ENCODE peak calls at places on chromosomes 16 and 17, in seven cellular contexts. One of them, this sample, is unnamed.

GRCh38 chr16:1564325-1564724 is 30.9 kb downstream of the TMEM204 start:
- DNase-seq in K562: peak; percentile 51
- DNase-seq in breast epithelium: no peak
- DNase-seq in GM12891: no peak
- DNase-seq in vagina: no peak
- DNase-seq in heart left ventricle: no peak
- DNase-seq in gastrocnemius medialis: no peak
- DNase-seq in this sample: no peak

GRCh38 chr16:85910854-85911247 is 11.9 kb downstream of the IRF8 start:
- DNase-seq in K562: no peak
- DNase-seq in breast epithelium: no peak
- DNase-seq in GM12891: no peak
- DNase-seq in vagina: no peak
- DNase-seq in heart left ventricle: no peak
- DNase-seq in gastrocnemius medialis: no peak
- DNase-seq in this sample: no peak

GRCh38 chr17:19265755-19266154 is 28.6 kb downstream of the EPN2 start:
- DNase-seq in K562: no peak
- DNase-seq in breast epithelium: no peak
- DNase-seq in GM12891: no peak
- DNase-seq in vagina: no peak
- DNase-seq in heart left ventricle: no peak
- DNase-seq in gastrocnemius medialis: peak; percentile 10
- DNase-seq in this sample: no peak

GRCh38 chr16:62022688-62023087 is 13.6 kb downstream of the CDH8 start:
- DNase-seq in K562: no peak
- DNase-seq in breast epithelium: no peak
- DNase-seq in GM12891: no peak
- DNase-seq in vagina: no peak
- DNase-seq in heart left ventricle: no peak
- DNase-seq in gastrocnemius medialis: no peak
- DNase-seq in this sample: no peak

GRCh38 chr17:1000597-1001490 is 3.9 kb downstream of the TIMM22 start:
- DNase-seq in K562: no peak
- DNase-seq in breast epithelium: no peak
- DNase-seq in GM12891: no peak
- DNase-seq in vagina: no peak
- DNase-seq in heart left ventricle: peak; percentile 43
- DNase-seq in gastrocnemius medialis: peak; percentile 72
- DNase-seq in this sample: no peak

GRCh38 chr17:64291268-64291851 is 28.3 kb upstream of the TEX2 start:
- DNase-seq in K562: peak; percentile 30
- DNase-seq in breast epithelium: no peak
- DNase-seq in GM12891: no peak
- DNase-seq in vagina: no peak
- DNase-seq in heart left ventricle: no peak
- DNase-seq in gastrocnemius medialis: no peak
- DNase-seq in this sample: peak; percentile 61

GRCh38 chr17:31593806-31594205 is 202.3 kb downstream of the RAB11FIP4 start:
- DNase-seq in K562: no peak
- DNase-seq in breast epithelium: no peak
- DNase-seq in GM12891: no peak
- DNase-seq in vagina: no peak
- DNase-seq in heart left ventricle: peak; percentile 56
- DNase-seq in gastrocnemius medialis: peak; percentile 76
- DNase-seq in this sample: no peak

GRCh38 chr16:2090819-2091721 is 43.3 kb downstream of the TSC2 start:
- DNase-seq in K562: peak; percentile 51
- DNase-seq in breast epithelium: peak; percentile 66
- DNase-seq in GM12891: no peak
- DNase-seq in vagina: no peak
- DNase-seq in heart left ventricle: peak; percentile 58
- DNase-seq in gastrocnemius medialis: peak; percentile 66
- DNase-seq in this sample: peak; percentile 68

GRCh38 chr17:58341861-58342475 is 10.0 kb downstream of the SUPT4H1 start:
- DNase-seq in K562: no peak
- DNase-seq in breast epithelium: no peak
- DNase-seq in GM12891: no peak
- DNase-seq in vagina: no peak
- DNase-seq in heart left ventricle: no peak
- DNase-seq in gastrocnemius medialis: no peak
- DNase-seq in this sample: no peak

GRCh38 chr16:27321013-27321960 is 7.5 kb downstream of the IL4R start:
- DNase-seq in K562: no peak
- DNase-seq in breast epithelium: no peak
- DNase-seq in GM12891: no peak
- DNase-seq in vagina: no peak
- DNase-seq in heart left ventricle: no peak
- DNase-seq in gastrocnemius medialis: no peak
- DNase-seq in this sample: no peak

GRCh38 chr17:9645858-9646555 is 690 bp downstream of the USP43 start:
- DNase-seq in K562: peak; percentile 21
- DNase-seq in breast epithelium: peak; percentile 66
- DNase-seq in GM12891: peak; percentile 42
- DNase-seq in vagina: no peak
- DNase-seq in heart left ventricle: no peak
- DNase-seq in gastrocnemius medialis: no peak
- DNase-seq in this sample: peak; percentile 47

GRCh38 chr17:2396568-2397246 is 4.2 kb downstream of the MNT start:
- DNase-seq in K562: peak; percentile 81
- DNase-seq in breast epithelium: peak; percentile 89
- DNase-seq in GM12891: no peak
- DNase-seq in vagina: peak; percentile 98
- DNase-seq in heart left ventricle: peak; percentile 96
- DNase-seq in gastrocnemius medialis: peak; percentile 86
- DNase-seq in this sample: peak; percentile 83

DNA sequence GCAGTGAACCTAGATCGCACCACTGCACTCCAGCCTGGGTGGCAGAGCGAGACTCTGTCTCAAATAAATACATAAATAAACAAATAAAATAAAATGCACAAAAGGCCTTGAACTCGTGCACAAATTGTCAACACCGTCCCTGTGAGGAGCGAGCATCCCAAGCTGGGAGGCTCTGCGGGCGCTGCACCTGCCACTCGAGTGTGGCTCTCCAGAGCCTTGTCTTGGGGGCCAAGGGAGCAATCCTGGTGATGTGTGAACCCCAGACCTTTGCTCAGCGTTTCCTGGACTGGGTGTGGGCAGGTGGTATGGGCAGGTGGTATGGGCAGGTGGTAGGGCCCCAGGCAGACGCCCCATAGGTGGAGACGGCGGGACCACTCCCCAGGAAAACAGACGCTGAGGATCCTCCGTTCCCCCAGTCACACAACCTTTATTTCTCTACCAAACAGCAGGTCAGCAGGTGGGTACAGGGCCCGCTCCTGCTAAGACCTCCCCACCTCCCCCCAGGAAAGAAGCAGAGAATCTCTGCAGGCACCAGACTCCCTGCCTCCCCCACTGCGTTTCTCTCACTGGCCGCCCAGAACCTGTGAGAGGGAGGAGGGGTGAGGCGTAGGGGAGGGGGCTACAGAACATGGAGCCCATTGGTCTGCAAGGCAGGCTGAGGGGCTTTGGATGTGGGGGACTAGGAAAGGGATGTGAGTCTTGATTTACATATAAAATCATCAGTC is 7.4 kb upstream of the P2RX1 start:
- DNase-seq in K562: no peak
- DNase-seq in breast epithelium: no peak
- DNase-seq in GM12891: no peak
- DNase-seq in vagina: no peak
- DNase-seq in heart left ventricle: no peak
- DNase-seq in gastrocnemius medialis: no peak
- DNase-seq in this sample: no peak
- TF ChIP-seq POLR2A in K562: no peak
- TF ChIP-seq POLR2A in breast epithelium: no peak
- TF ChIP-seq POLR2A in GM12891: no peak
- TF ChIP-seq POLR2A in vagina: no peak
- TF ChIP-seq POLR2A in heart left ventricle: no peak
- TF ChIP-seq POLR2A in gastrocnemius medialis: no peak
- TF ChIP-seq POLR2A in this sample: no peak

DNA sequence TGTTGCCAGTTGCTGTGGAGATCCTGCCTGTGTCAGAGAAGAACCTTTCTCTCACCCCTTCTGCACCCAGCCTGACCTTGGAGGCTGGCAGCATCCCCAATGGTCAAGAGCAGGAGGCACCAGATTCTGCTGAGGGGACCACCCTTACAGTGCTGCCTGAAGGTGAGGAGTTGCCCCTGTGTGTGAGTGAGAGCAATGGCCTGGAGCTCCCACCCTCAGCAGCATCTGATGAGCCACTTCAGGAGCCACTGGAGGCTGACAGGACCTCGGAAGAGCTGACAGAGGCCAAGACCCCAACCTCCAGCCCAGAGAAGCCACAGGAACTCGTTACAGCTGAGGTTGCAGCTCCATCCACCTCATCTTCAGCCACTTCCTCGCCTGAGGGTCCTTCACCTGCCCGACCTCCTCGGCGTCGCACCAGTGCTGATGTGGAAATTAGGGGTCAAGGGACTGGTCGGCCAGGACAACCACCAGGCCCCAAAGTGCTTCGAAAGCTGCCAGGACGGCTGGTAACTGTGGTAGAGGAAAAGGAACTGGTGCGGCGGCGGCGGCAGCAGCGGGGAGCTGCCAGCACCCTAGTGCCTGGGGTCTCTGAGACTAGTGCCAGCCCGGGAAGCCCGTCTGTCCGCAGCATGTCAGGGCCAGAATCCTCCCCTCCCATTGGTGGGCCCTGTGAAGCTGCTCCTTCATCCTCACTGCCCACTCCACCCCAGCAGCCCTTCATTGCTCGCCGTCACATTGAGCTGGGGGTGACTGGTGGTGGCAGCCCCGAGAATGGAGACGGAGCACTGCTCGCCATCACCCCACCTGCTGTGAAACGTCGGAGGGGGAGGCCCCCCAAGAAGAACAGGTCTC is 10.2 kb upstream of the PHKG2 start:
- DNase-seq in K562: no peak
- DNase-seq in breast epithelium: no peak
- DNase-seq in GM12891: no peak
- DNase-seq in vagina: no peak
- DNase-seq in heart left ventricle: no peak
- DNase-seq in gastrocnemius medialis: no peak
- DNase-seq in this sample: no peak
- TF ChIP-seq POLR2A in K562: no peak
- TF ChIP-seq POLR2A in breast epithelium: no peak
- TF ChIP-seq POLR2A in GM12891: no peak
- TF ChIP-seq POLR2A in vagina: no peak
- TF ChIP-seq POLR2A in heart left ventricle: no peak
- TF ChIP-seq POLR2A in gastrocnemius medialis: no peak
- TF ChIP-seq POLR2A in this sample: no peak

GRCh38 chr16:57283214-57283955 is 1.1 kb downstream of the PLLP start:
- DNase-seq in K562: no peak
- DNase-seq in breast epithelium: no peak
- DNase-seq in GM12891: no peak
- DNase-seq in vagina: no peak
- DNase-seq in heart left ventricle: no peak
- DNase-seq in gastrocnemius medialis: no peak
- DNase-seq in this sample: no peak
- TF ChIP-seq POLR2A in K562: no peak
- TF ChIP-seq POLR2A in breast epithelium: no peak
- TF ChIP-seq POLR2A in GM12891: no peak
- TF ChIP-seq POLR2A in vagina: no peak
- TF ChIP-seq POLR2A in heart left ventricle: no peak
- TF ChIP-seq POLR2A in gastrocnemius medialis: no peak
- TF ChIP-seq POLR2A in this sample: no peak

DNA sequence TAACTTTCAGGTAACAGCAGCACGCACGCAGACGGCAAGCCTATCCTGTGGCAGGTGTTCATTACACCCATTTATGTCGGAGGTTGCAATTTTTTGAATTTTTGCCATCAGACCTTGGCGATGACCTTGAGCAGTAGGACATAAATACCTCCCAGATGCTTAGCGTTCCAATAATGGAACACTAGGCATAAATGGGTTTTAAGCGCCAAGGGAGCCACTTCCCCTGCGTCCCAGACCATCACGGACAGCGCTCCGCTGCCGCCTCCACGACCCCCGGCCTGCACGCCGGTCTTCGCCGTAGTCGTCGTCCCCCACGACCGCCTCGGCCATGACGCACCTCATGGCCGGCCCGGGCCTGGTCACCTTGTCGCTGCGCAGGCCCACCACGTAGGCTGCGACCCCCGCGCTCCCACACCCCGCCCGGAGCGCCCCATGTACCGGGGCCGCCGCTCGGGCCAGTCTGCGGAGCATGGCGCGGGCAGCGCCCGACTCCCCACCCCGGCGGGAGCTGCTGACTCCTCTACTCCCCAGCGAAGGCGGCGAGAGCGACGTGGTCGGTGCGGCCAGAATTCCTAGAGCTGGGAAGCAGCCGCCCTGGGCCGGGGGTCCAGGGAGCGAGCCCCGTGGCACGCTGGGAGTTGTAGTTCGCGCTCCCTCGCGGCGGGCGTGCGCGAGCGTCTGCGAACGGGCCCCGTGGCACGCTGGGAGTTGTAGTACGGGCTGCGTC is 22.7 kb downstream of the TMEM235 start:
- DNase-seq in K562: peak; percentile 87
- DNase-seq in breast epithelium: peak; percentile 80
- DNase-seq in GM12891: peak; percentile 84
- DNase-seq in vagina: no peak
- DNase-seq in heart left ventricle: peak; percentile 86
- DNase-seq in gastrocnemius medialis: peak; percentile 67
- DNase-seq in this sample: peak; percentile 89
- TF ChIP-seq POLR2A in K562: peak; percentile 58
- TF ChIP-seq POLR2A in breast epithelium: no peak
- TF ChIP-seq POLR2A in GM12891: no peak
- TF ChIP-seq POLR2A in vagina: no peak
- TF ChIP-seq POLR2A in heart left ventricle: peak; percentile 66
- TF ChIP-seq POLR2A in gastrocnemius medialis: peak; percentile 50
- TF ChIP-seq POLR2A in this sample: no peak

GRCh38 chr17:7266784-7267183 is 4.5 kb upstream of the CLDN7 start:
- DNase-seq in K562: no peak
- DNase-seq in breast epithelium: no peak
- DNase-seq in GM12891: no peak
- DNase-seq in vagina: no peak
- DNase-seq in heart left ventricle: no peak
- DNase-seq in gastrocnemius medialis: no peak
- DNase-seq in this sample: no peak
- TF ChIP-seq POLR2A in K562: no peak
- TF ChIP-seq POLR2A in breast epithelium: no peak
- TF ChIP-seq POLR2A in GM12891: no peak
- TF ChIP-seq POLR2A in vagina: no peak
- TF ChIP-seq POLR2A in heart left ventricle: no peak
- TF ChIP-seq POLR2A in gastrocnemius medialis: no peak
- TF ChIP-seq POLR2A in this sample: no peak

GRCh38 chr17:43405861-43406260 is 7.1 kb downstream of the ARL4D start:
- DNase-seq in K562: no peak
- DNase-seq in breast epithelium: no peak
- DNase-seq in GM12891: no peak
- DNase-seq in vagina: no peak
- DNase-seq in heart left ventricle: no peak
- DNase-seq in gastrocnemius medialis: no peak
- DNase-seq in this sample: no peak
- TF ChIP-seq POLR2A in K562: no peak
- TF ChIP-seq POLR2A in breast epithelium: no peak
- TF ChIP-seq POLR2A in GM12891: no peak
- TF ChIP-seq POLR2A in vagina: no peak
- TF ChIP-seq POLR2A in heart left ventricle: no peak
- TF ChIP-seq POLR2A in gastrocnemius medialis: no peak
- TF ChIP-seq POLR2A in this sample: no peak

GRCh38 chr17:74987418-74987908 is at the start of gene CDR2L:
- DNase-seq in K562: peak; percentile 97
- DNase-seq in breast epithelium: peak; percentile 97
- DNase-seq in GM12891: peak; percentile 90
- DNase-seq in vagina: peak; percentile 95
- DNase-seq in heart left ventricle: peak; percentile 97
- DNase-seq in gastrocnemius medialis: peak; percentile 92
- DNase-seq in this sample: peak; percentile 95
- TF ChIP-seq POLR2A in K562: peak; percentile 57
- TF ChIP-seq POLR2A in breast epithelium: peak; percentile 31
- TF ChIP-seq POLR2A in GM12891: no peak
- TF ChIP-seq POLR2A in vagina: peak; percentile 92
- TF ChIP-seq POLR2A in heart left ventricle: peak; percentile 100
- TF ChIP-seq POLR2A in gastrocnemius medialis: peak; percentile 82
- TF ChIP-seq POLR2A in this sample: peak; percentile 35